ENCODE peak calls at places on chromosomes 4 and X, in eight cellular contexts. C is lung, W is trophoblast cell, A is right cardiac atrium, K is breast epithelium, F is astrocyte, T is pancreas, E is fibroblast of lung. G is an unnamed sample.

GRCh38 chrX:148649145-148649645 is 148.8 kb downstream of the AFF2 start:
- DNase-seq in C (no peak), W (no peak), A (no peak), K (no peak), F (peak; percentile 39), T (no peak), E (peak; percentile 43), G (no peak)

GRCh38 chr4:11748169-11748872 is 319.6 kb upstream of the HS3ST1 start:
- DNase-seq in C (no peak), W (no peak), A (no peak), K (no peak), F (peak; percentile 85), T (no peak), E (peak; percentile 89), G (peak; percentile 82)

GRCh38 chrX:39313149-39313548 is 511.9 kb downstream of the MID1IP1 start:
- DNase-seq in C (no peak), W (no peak), A (no peak), K (no peak), F (no peak), T (no peak), E (no peak), G (no peak)

GRCh38 chr4:38413524-38414341 is 250.3 kb upstream of the KLF3 start:
- DNase-seq in C (no peak), W (no peak), A (no peak), K (no peak), F (no peak), T (no peak), E (no peak), G (no peak)

GRCh38 chr4:103092245-103092644 is 7.4 kb downstream of the BDH2 start:
- DNase-seq in C (no peak), W (no peak), A (no peak), K (no peak), F (no peak), T (no peak), E (no peak), G (peak; percentile 43)

GRCh38 chr4:56130609-56131150 is 181.9 kb downstream of the CEP135 start:
- DNase-seq in C (no peak), W (no peak), A (no peak), K (no peak), F (peak; percentile 57), T (no peak), E (peak; percentile 69), G (peak; percentile 19)

GRCh38 chr4:184819786-184820185 is 6.0 kb downstream of the ACSL1 start:
- DNase-seq in C (no peak), W (no peak), A (no peak), K (no peak), F (no peak), T (no peak), E (no peak), G (no peak)

GRCh38 chr4:16227462-16227868 is 1.2 kb upstream of the TAPT1 start:
- DNase-seq in C (peak; percentile 31), W (no peak), A (peak; percentile 48), K (no peak), F (peak; percentile 49), T (peak; percentile 43), E (peak; percentile 59), G (peak; percentile 56)

GRCh38 chr4:15501941-15502340 is 32.3 kb downstream of the CC2D2A start:
- DNase-seq in C (no peak), W (no peak), A (no peak), K (no peak), F (no peak), T (no peak), E (no peak), G (no peak)

GRCh38 chr4:39259571-39260330 is 77.4 kb downstream of the WDR19 start:
- DNase-seq in C (no peak), W (no peak), A (no peak), K (no peak), F (peak; percentile 81), T (no peak), E (peak; percentile 84), G (peak; percentile 34)

GRCh38 chr4:89055157-89056080 is 1.6 kb downstream of the FAM13A start:
- DNase-seq in C (no peak), W (no peak), A (no peak), K (no peak), F (no peak), T (no peak), E (no peak), G (peak; percentile 22)

GRCh38 chr4:135434936-135435335 is 1233.3 kb upstream of the PABPC4L start:
- DNase-seq in C (no peak), W (peak; percentile 95), A (no peak), K (no peak), F (no peak), T (no peak), E (peak; percentile 3), G (peak; percentile 82)

DNA sequence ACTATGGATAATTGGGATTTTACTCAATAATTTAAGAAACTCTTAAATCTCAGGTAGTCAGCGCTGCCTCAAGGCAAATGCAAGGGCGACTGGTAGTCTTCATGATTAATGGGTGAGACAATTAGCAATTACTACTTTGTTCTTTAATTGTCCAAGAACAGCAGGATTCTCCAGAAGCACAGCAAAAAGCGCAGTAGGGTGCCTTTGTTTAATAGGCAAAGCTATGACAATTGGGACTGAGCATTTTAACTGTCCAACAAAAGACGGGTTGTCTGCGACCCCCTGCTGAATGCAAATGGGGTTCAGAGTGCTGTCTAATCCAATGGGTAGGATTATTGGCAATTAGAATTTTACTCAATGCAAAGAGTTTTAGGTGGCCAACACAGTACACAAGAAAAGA is 286.1 kb downstream of the CHIC1 start:
- DNase-seq in C (no peak), W (no peak), A (no peak), K (no peak), F (no peak), T (no peak), E (no peak), G (no peak)
- H3K27me3 ChIP-seq in C (no peaks in the 10 kb centered on the region), W (no peaks in the 10 kb centered on the region), A (no peaks in the 10 kb centered on the region), K (no peaks in the 10 kb centered on the region), F (no peaks in the 10 kb centered on the region), T (no peaks in the 10 kb centered on the region), E (no peaks in the 10 kb centered on the region), G (no peaks in the 10 kb centered on the region)

DNA sequence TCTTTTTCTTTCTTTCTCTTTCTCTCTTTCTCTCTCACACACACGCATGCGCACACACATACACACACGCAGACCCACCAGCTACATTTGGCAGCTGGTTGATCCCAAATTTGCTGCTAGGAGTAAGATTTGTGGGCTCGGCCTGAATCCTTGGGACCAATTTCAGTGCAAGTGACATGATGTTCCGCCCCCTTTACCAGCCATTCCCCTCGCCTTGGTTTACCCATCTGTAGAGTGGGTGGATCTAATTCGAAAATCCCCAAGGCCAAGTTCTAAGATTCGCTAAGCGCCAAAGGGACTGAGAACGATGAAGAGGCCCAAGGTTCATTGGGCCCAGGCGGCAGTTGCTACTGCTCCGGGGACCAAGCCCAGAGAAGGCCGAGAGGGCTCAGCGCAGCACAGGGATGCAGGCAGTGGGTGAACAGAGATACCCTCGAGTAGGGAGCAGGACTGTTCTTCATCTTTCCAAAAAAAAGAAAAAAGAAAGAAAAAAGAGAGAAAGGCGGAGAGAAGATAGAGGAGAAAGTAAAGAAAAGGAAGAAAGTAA is 5.8 kb downstream of the NKX3-2 start:
- DNase-seq in C (no peak), W (no peak), A (no peak), K (no peak), F (no peak), T (no peak), E (no peak), G (no peak)
- H3K4me1 ChIP-seq in C (no peaks in the 10 kb centered on the region), W (peaks cover 1% of the 10 kb centered on the region), A (peaks cover 2% of the 10 kb centered on the region), K (no peaks in the 10 kb centered on the region), F (peaks cover under 1% of the 10 kb centered on the region), T (no peaks in the 10 kb centered on the region), E (no peaks in the 10 kb centered on the region), G (peaks cover 13% of the 10 kb centered on the region)

GRCh38 chrX:13167444-13168207 is 123.2 kb upstream of the FAM9C start:
- DNase-seq in C (no peak), W (no peak), A (no peak), K (no peak), F (peak; percentile 48), T (no peak), E (peak; percentile 58), G (peak; percentile 70)
- H3K27me3 ChIP-seq in C (no peaks in the 10 kb centered on the region), W (no peaks in the 10 kb centered on the region), A (no peaks in the 10 kb centered on the region), K (no peaks in the 10 kb centered on the region), F (no peaks in the 10 kb centered on the region), T (no peaks in the 10 kb centered on the region), E (no peaks in the 10 kb centered on the region), G (no peaks in the 10 kb centered on the region)

DNA sequence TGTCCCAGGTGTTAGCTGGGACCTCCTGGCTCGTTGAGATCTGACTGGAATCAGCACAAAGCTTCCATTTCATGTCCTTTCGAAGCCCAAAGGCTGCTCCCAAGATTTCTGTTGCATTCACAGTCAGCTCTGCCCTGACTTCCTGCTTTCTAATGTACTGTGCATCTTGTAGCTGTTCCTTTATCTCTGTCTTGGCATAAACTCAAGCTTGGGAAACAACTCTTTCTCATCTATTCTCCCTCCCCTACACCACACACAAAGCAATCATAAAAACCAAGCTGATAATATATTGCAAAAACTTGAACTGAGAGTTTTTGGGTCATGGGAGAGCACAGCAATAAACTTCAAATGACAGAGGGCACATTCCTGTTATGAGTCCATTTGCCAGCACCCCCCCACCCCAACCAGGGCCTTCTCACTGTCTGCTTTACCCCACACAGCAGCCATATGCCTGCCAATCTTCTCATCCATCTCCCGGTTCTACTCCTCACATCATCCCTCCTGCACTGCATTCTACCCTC is 76.3 kb downstream of the SYNPO2 start:
- DNase-seq in C (no peak), W (no peak), A (peak; percentile 27), K (no peak), F (peak; percentile 64), T (no peak), E (peak; percentile 71), G (peak; percentile 52)
- H3K4me1 ChIP-seq in C (peaks cover 33% of the 10 kb centered on the region), W (peaks cover 4% of the 10 kb centered on the region), A (peaks cover 10% of the 10 kb centered on the region), K (no peaks in the 10 kb centered on the region), F (peaks cover 25% of the 10 kb centered on the region), T (peaks cover 11% of the 10 kb centered on the region), E (peaks cover 20% of the 10 kb centered on the region), G (peaks cover 48% of the 10 kb centered on the region)